ENCODE peak calls at places on chromosomes 1 and 21, in ten cellular contexts. Q is stimulated activated CD4-positive, alpha-beta T cell treated with anti-CD3 and anti-CD28 coated beads, Interleukin-2, amount 100 ng/mL, for 24 hours; L is AG09309; S is activated T-cell treated with anti-CD3 and anti-CD28 coated beads for 1 hour; M is lung microvascular endothelial cell; O is progenitor cell of endocrine pancreas; Y is ELR; J is PC-3; D is hepatic stellate cell; V is CD4-positive, alpha-beta T cell. W is an unnamed sample.

GRCh38 chr21:25183577-25183976 is 423.7 kb downstream of the MRPL39 start:
- DNase-seq in D (no peak), J (no peak), Q (no peak), L (no peak), V (no peak), O (no peak), M (no peak), Y (no peak), S (no peak), W (no peak)

GRCh38 chr1:168005544-168005943 is 68.7 kb upstream of the MPC2 start:
- DNase-seq in L (no peak), Q (no peak), D (no peak), J (no peak), V (no peak), S (no peak), M (no peak), O (no peak), Y (no peak), W (no peak)

GRCh38 chr1:36352910-36353878 is 29.7 kb upstream of the EVA1B start:
- DNase-seq in O (no peak), V (no peak), D (peak; percentile 75), L (no peak), Y (peak; percentile 94), Q (no peak), S (no peak), M (peak; percentile 64), J (peak; percentile 78), W (no peak)

GRCh38 chr1:37865348-37866119 is 6.1 kb upstream of the MTF1 start:
- DNase-seq in L (no peak), Q (peak; percentile 53), V (no peak), Y (peak; percentile 80), D (peak; percentile 23), S (no peak), J (peak; percentile 73), M (peak; percentile 20), O (no peak), W (peak; percentile 49)

GRCh38 chr1:230284891-230285290 is 141.2 kb downstream of the PGBD5 start:
- DNase-seq in D (no peak), L (no peak), Q (no peak), J (no peak), V (no peak), Y (no peak), O (no peak), M (no peak), S (no peak), W (no peak)

GRCh38 chr1:76862447-76862846 is 4.8 kb upstream of the ST6GALNAC5 start:
- DNase-seq in Y (peak; percentile 78), O (no peak), S (no peak), L (peak; percentile 45), M (no peak), D (peak; percentile 22), Q (no peak), V (no peak), J (peak; percentile 12), W (no peak)

GRCh38 chr1:3664700-3665375 is 12.5 kb downstream of the TP73 start:
- DNase-seq in D (no peak), Y (no peak), O (no peak), J (no peak), Q (no peak), L (no peak), S (no peak), M (no peak), V (no peak), W (no peak)

GRCh38 chr1:203628185-203628996 is 1.8 kb downstream of the ATP2B4 start:
- DNase-seq in L (no peak), Q (peak; percentile 33), J (no peak), D (peak; percentile 51), S (no peak), M (peak; percentile 70), O (peak; percentile 14), Y (peak; percentile 76), V (no peak), W (no peak)

GRCh38 chr1:225635649-225636048 is 17.3 kb downstream of the ENAH start:
- DNase-seq in O (no peak), V (no peak), Y (no peak), L (no peak), Q (no peak), D (no peak), J (no peak), M (peak; percentile 8), S (no peak), W (no peak)

GRCh38 chr1:212712451-212713303 is 13.0 kb upstream of the BATF3 start:
- DNase-seq in Q (no peak), V (no peak), L (peak; percentile 57), S (no peak), Y (peak; percentile 88), M (peak; percentile 57), J (peak; percentile 26), O (no peak), D (peak; percentile 47), W (no peak)

GRCh38 chr1:228733576-228733975 is 1.7 kb upstream of the RHOU start:
- DNase-seq in O (no peak), M (no peak), L (no peak), Y (no peak), Q (no peak), D (no peak), V (no peak), S (no peak), J (no peak), W (no peak)

GRCh38 chr1:7299329-7299799 is 471.7 kb upstream of the VAMP3 start:
- DNase-seq in S (no peak), L (peak; percentile 92), O (no peak), M (peak; percentile 91), Q (no peak), J (peak; percentile 82), V (no peak), Y (peak; percentile 98), D (peak; percentile 82), W (peak; percentile 5)

GRCh38 chr1:7427066-7427465 is 344.0 kb upstream of the VAMP3 start:
- DNase-seq in S (no peak), D (peak; percentile 57), V (no peak), Q (no peak), M (no peak), L (no peak), J (no peak), O (no peak), Y (no peak), W (no peak)

GRCh38 chr1:243482237-243483022 is 226.6 kb downstream of the SDCCAG8 start:
- DNase-seq in O (no peak), D (peak; percentile 82), V (no peak), M (no peak), J (peak; percentile 32), Y (peak; percentile 19), Q (no peak), S (no peak), L (peak; percentile 47), W (peak; percentile 28)

GRCh38 chr1:203649551-203650011 is 22.9 kb downstream of the ATP2B4 start:
- DNase-seq in M (no peak), S (no peak), Y (no peak), J (no peak), Q (peak; percentile 52), O (no peak), V (peak; percentile 12), D (no peak), L (no peak), W (no peak)

W was measured in keratinocyte.